ENCODE peak calls at places on chromosomes 5 and 9, in nine cellular contexts. T is neuronal stem cell; C is heart left ventricle; E is CD8-positive, alpha-beta memory T cell; I is body of pancreas; X is aorta; F is HepG2; V is pancreas; D is right cardiac atrium. W is an unnamed sample.
A peak's percentile ranks its signal among the peaks of the same experiment; 100 is the strongest.

GRCh38 chr9:18371621-18372020 is 102.3 kb upstream of the ADAMTSL1 start:
- DNase-seq in X (no peak), C (no peak), T (no peak), I (no peak), E (no peak), D (no peak), V (no peak), F (no peak), W (no peak)

GRCh38 chr5:124698774-124699173 is 47.7 kb downstream of the ZNF608 start:
- DNase-seq in C (no peak), V (no peak), F (no peak), X (no peak), D (no peak), E (no peak), I (no peak), T (no peak), W (no peak)

GRCh38 chr5:139660105-139660915 is 12.2 kb downstream of the CXXC5 start:
- DNase-seq in T (no peak), V (peak; percentile 91), C (peak; percentile 86), X (peak; percentile 90), E (no peak), D (peak; percentile 89), I (peak; percentile 95), F (no peak), W (peak; percentile 79)

GRCh38 chr5:53006920-53007890 is 18.1 kb downstream of the ITGA2 start:
- DNase-seq in F (no peak), D (no peak), C (no peak), X (no peak), E (no peak), T (no peak), V (no peak), I (no peak), W (no peak)

GRCh38 chr9:99011161-99011709 is 67.5 kb downstream of the COL15A1 start:
- DNase-seq in E (no peak), X (no peak), T (peak; percentile 42), D (no peak), I (no peak), C (no peak), V (no peak), F (no peak), W (no peak)

GRCh38 chr9:21336467-21336866 is 1.3 kb upstream of the KLHL9 start:
- DNase-seq in F (peak; percentile 33), T (no peak), V (no peak), I (no peak), E (no peak), X (no peak), C (no peak), D (no peak), W (no peak)

GRCh38 chr5:1182360-1182632 is 19.1 kb upstream of the SLC6A19 start:
- DNase-seq in X (peak; percentile 51), T (no peak), V (no peak), D (peak; percentile 55), C (no peak), I (no peak), F (no peak), E (no peak), W (no peak)

GRCh38 chr5:126100767-126101166 is 322.4 kb upstream of the GRAMD2B start:
- DNase-seq in E (no peak), I (no peak), X (no peak), V (no peak), T (no peak), F (no peak), C (no peak), D (no peak), W (no peak)

GRCh38 chr5:135999396-136000139 is 29.2 kb upstream of the TGFBI start:
- DNase-seq in E (no peak), F (no peak), I (no peak), D (no peak), T (no peak), C (no peak), X (no peak), V (no peak), W (no peak)

GRCh38 chr5:1500411-1501091 is 23.2 kb downstream of the LPCAT1 start:
- DNase-seq in C (peak; percentile 89), V (no peak), X (peak; percentile 91), D (peak; percentile 96), T (no peak), I (peak; percentile 49), F (no peak), E (no peak), W (peak; percentile 84)

GRCh38 chr5:13218518-13218917 is 726.0 kb downstream of the DNAH5 start:
- DNase-seq in X (no peak), D (no peak), T (no peak), I (no peak), F (no peak), E (no peak), C (no peak), V (no peak), W (no peak)

GRCh38 chr9:91515074-91515687 is 91.5 kb upstream of the NFIL3 start:
- DNase-seq in I (peak; percentile 25), D (no peak), F (no peak), V (peak; percentile 21), T (no peak), X (no peak), E (no peak), C (no peak), W (no peak)

DNA sequence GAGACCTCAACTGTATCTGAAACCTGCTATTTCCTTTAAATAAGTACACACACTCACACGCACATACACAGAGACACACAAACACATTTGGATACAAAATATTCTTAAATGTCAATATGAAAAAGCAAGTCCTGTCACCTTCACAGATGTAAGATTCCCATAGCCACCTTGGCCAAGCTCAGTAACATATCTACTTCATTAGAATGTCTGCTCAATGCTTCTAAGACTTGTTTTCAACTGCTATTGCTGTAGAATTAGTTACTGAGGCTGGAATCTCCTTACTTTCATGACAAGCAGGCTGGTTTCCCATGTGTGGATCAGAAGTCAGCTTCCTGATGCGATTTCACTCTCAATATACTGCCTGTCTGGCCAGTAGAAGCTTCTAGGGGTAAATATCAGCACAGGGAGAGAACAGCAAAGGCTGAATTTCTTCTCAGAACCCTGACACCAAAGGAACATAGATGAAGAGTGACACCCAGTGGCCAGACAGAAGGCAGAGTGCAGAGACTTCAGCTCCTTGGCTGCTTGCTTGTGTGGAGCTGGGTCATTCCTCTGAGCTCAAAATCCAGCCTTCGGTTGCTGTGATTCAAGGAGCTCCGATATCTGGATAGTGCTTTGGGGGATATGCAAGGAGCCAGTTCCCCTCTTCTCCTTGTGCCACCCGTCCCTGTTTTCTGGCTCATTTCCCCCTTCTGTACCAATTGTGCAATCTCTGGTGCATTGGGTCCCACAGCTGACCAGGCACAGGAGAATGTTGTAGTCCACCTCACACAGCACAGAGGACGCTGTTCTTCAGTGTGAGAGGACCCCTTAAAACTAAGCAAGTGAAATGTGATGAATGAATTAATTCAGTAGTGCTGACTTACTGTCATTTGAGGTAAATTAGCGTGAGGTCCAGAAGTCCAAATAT is 26.6 kb upstream of the ABLIM3 start:
- DNase-seq in F (peak; percentile 66), C (peak; percentile 55), V (peak; percentile 60), I (peak; percentile 74), E (no peak), D (peak; percentile 66), X (no peak), T (peak; percentile 63), W (peak; percentile 75)
- H3K4me3 ChIP-seq in F (no peak overlapping the region), C (no peak overlapping the region), V (no peak overlapping the region), I (no peak overlapping the region), E (no peak overlapping the region), D (no peak overlapping the region), X (no peak overlapping the region), T (no peak overlapping the region), W (no peak overlapping the region)

GRCh38 chr5:89265511-89266169 is 382.7 kb upstream of the MEF2C start:
- DNase-seq in D (no peak), E (no peak), X (no peak), V (no peak), C (no peak), F (no peak), T (no peak), I (no peak), W (no peak)
- H3K27ac ChIP-seq in D (no peak overlapping the region), E (no peak overlapping the region), X (no peak overlapping the region), V (no peak overlapping the region), C (no peak overlapping the region), F (no peak overlapping the region), T (no peak overlapping the region), I (no peak overlapping the region), W (no peak overlapping the region)

DNA sequence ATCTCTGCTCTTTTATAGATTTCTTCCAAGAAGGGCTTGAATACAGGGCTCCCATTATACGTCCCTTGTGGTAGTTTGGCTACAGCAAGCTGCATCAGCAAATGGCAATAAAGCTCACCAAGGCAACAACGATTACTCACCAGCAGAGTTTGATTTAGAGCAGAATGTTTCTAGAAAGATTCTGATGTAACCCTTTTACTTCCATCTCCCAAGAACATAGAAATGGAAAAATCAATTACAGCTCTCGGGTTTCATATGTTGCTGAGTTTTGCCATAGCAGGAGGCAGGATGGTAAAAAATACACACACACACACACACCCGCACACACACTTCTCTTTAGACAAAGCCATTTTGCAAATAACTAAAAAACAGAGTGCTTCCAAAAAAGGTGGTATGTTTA is 124.2 kb upstream of the TNPO1 start:
- DNase-seq in D (no peak), X (no peak), C (no peak), V (no peak), T (no peak), E (no peak), F (no peak), I (no peak), W (no peak)
- H3K27me3 ChIP-seq in D (no peaks in the 10 kb centered on the region), X (no peaks in the 10 kb centered on the region), C (no peaks in the 10 kb centered on the region), V (no peaks in the 10 kb centered on the region), T (no peaks in the 10 kb centered on the region), E (no peaks in the 10 kb centered on the region), F (no peaks in the 10 kb centered on the region), I (no peaks in the 10 kb centered on the region), W (no peaks in the 10 kb centered on the region)

GRCh38 chr9:134291961-134292871 is 34.0 kb upstream of the RXRA start:
- DNase-seq in F (no peak), X (peak; percentile 69), E (no peak), I (no peak), T (no peak), C (peak; percentile 60), D (peak; percentile 59), V (no peak), W (no peak)

GRCh38 chr9:134295101-134295745 is 31.0 kb upstream of the RXRA start:
- DNase-seq in T (no peak), I (no peak), X (peak; percentile 73), V (no peak), F (no peak), D (peak; percentile 66), C (peak; percentile 51), E (no peak), W (no peak)

GRCh38 chr9:134294228-134295071 is 31.8 kb upstream of the RXRA start:
- DNase-seq in I (no peak), T (no peak), C (peak; percentile 78), X (peak; percentile 83), D (peak; percentile 83), E (no peak), V (no peak), F (no peak), W (peak; percentile 67)

GRCh38 chr9:134293031-134293521 is 33.2 kb upstream of the RXRA start:
- DNase-seq in F (no peak), I (no peak), X (peak; percentile 49), D (peak; percentile 42), E (no peak), C (peak; percentile 43), V (no peak), T (no peak), W (no peak)

DNA sequence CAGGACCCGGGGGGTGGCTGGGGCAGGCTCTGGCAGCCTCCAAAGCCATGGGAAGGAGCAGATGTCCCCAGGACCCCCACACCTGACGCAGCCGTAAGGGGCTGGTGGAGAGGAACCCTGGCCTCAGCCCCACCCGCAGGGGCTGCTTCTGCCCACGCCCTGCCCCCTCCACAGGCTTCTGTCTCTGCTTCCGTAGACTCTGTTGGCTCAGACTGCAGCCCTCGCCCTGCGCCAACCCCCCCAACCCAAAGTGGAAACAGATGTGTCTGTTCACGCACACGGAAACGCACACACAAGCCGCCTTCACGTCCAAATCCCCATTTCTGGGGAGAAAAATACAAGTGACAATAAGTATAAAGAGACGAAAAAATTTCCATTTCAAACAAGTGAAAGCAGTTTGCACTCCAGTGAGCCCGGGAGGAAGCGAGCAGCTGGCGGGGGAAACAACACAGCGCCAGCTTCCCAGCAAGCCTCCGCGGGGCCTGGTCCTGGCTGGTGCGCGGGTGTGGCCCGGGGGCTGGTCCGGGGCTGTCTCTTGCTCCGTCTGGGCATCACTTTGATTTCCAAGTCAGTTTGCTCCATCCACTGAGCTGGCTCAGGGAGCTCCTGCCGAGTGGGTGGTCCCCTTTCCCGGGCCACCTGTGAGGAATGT is 32.6 kb upstream of the RXRA start:
- DNase-seq in I (no peak), T (peak; percentile 40), F (no peak), D (peak; percentile 76), X (peak; percentile 79), C (peak; percentile 68), E (no peak), V (no peak), W (no peak)
- H3K4me3 ChIP-seq in I (no peak overlapping the region), T (no peak overlapping the region), F (peak overlapping the region; percentile 0), D (no peak overlapping the region), X (no peak overlapping the region), C (peak overlapping the region; percentile 42), E (no peak overlapping the region), V (no peak overlapping the region), W (no peak overlapping the region)